ENCODE peak calls at places on chromosomes 12 and 14, in six cellular contexts. One of them, this sample, is unnamed.

GRCh38 chr12:116152268-116152667 is 125.2 kb downstream of the MED13L start:
- DNase-seq in adrenal gland: no peak
- DNase-seq in endodermal cell: peak; percentile 36
- DNase-seq in left ventricle myocardium inferior: no peak
- DNase-seq in Peyer's patch: no peak
- DNase-seq in psoas muscle: no peak
- DNase-seq in this sample: no peak

GRCh38 chr14:56004807-56005579 is 113.2 kb upstream of the PELI2 start:
- DNase-seq in adrenal gland: peak; percentile 17
- DNase-seq in endodermal cell: peak; percentile 53
- DNase-seq in left ventricle myocardium inferior: no peak
- DNase-seq in Peyer's patch: peak; percentile 82
- DNase-seq in psoas muscle: no peak
- DNase-seq in this sample: no peak

GRCh38 chr12:3777206-3777809 is 24.4 kb upstream of the CRACR2A start:
- DNase-seq in adrenal gland: no peak
- DNase-seq in endodermal cell: no peak
- DNase-seq in left ventricle myocardium inferior: no peak
- DNase-seq in Peyer's patch: no peak
- DNase-seq in psoas muscle: no peak
- DNase-seq in this sample: no peak

GRCh38 chr12:53424626-53425514 is 1.2 kb downstream of the AMHR2 start:
- DNase-seq in adrenal gland: peak; percentile 86
- DNase-seq in endodermal cell: peak; percentile 80
- DNase-seq in left ventricle myocardium inferior: no peak
- DNase-seq in Peyer's patch: no peak
- DNase-seq in psoas muscle: no peak
- DNase-seq in this sample: peak; percentile 61

GRCh38 chr14:56962431-56962830 is 152.2 kb upstream of the OTX2 start:
- DNase-seq in adrenal gland: no peak
- DNase-seq in endodermal cell: no peak
- DNase-seq in left ventricle myocardium inferior: no peak
- DNase-seq in Peyer's patch: no peak
- DNase-seq in psoas muscle: no peak
- DNase-seq in this sample: no peak

GRCh38 chr14:80850197-80850814 is 91.2 kb downstream of the CEP128 start:
- DNase-seq in adrenal gland: no peak
- DNase-seq in endodermal cell: no peak
- DNase-seq in left ventricle myocardium inferior: no peak
- DNase-seq in Peyer's patch: no peak
- DNase-seq in psoas muscle: no peak
- DNase-seq in this sample: no peak

GRCh38 chr14:101593411-101594181 is 32.3 kb downstream of the DIO3 start:
- DNase-seq in adrenal gland: no peak
- DNase-seq in endodermal cell: no peak
- DNase-seq in left ventricle myocardium inferior: no peak
- DNase-seq in Peyer's patch: no peak
- DNase-seq in psoas muscle: no peak
- DNase-seq in this sample: peak; percentile 35

GRCh38 chr12:26274441-26275312 is 79.3 kb downstream of the SSPN start:
- DNase-seq in adrenal gland: peak; percentile 90
- DNase-seq in endodermal cell: peak; percentile 83
- DNase-seq in left ventricle myocardium inferior: peak; percentile 78
- DNase-seq in Peyer's patch: peak; percentile 88
- DNase-seq in psoas muscle: peak; percentile 85
- DNase-seq in this sample: peak; percentile 71

GRCh38 chr12:44015333-44015941 is 179.6 kb downstream of the TMEM117 start:
- DNase-seq in adrenal gland: no peak
- DNase-seq in endodermal cell: no peak
- DNase-seq in left ventricle myocardium inferior: no peak
- DNase-seq in Peyer's patch: no peak
- DNase-seq in psoas muscle: no peak
- DNase-seq in this sample: no peak

GRCh38 chr12:27293463-27293862 is 39.2 kb upstream of the BMAL2 start:
- DNase-seq in adrenal gland: peak; percentile 82
- DNase-seq in endodermal cell: no peak
- DNase-seq in left ventricle myocardium inferior: peak; percentile 27
- DNase-seq in Peyer's patch: no peak
- DNase-seq in psoas muscle: no peak
- DNase-seq in this sample: peak; percentile 43

GRCh38 chr12:4781212-4781611 is 61.0 kb downstream of the GALNT8 start:
- DNase-seq in adrenal gland: no peak
- DNase-seq in endodermal cell: peak; percentile 34
- DNase-seq in left ventricle myocardium inferior: no peak
- DNase-seq in Peyer's patch: no peak
- DNase-seq in psoas muscle: no peak
- DNase-seq in this sample: no peak

GRCh38 chr14:90620540-90621204 is 195.6 kb downstream of the TTC7B start:
- DNase-seq in adrenal gland: no peak
- DNase-seq in endodermal cell: no peak
- DNase-seq in left ventricle myocardium inferior: no peak
- DNase-seq in Peyer's patch: no peak
- DNase-seq in psoas muscle: no peak
- DNase-seq in this sample: no peak

GRCh38 chr14:100854435-100854834 is 28.5 kb downstream of the MEG3 start:
- DNase-seq in adrenal gland: no peak
- DNase-seq in endodermal cell: no peak
- DNase-seq in left ventricle myocardium inferior: no peak
- DNase-seq in Peyer's patch: no peak
- DNase-seq in psoas muscle: no peak
- DNase-seq in this sample: no peak

GRCh38 chr12:71685312-71685906 is 473 bp upstream of the TMEM19 start:
- DNase-seq in adrenal gland: no peak
- DNase-seq in endodermal cell: no peak
- DNase-seq in left ventricle myocardium inferior: no peak
- DNase-seq in Peyer's patch: no peak
- DNase-seq in psoas muscle: no peak
- DNase-seq in this sample: no peak

GRCh38 chr12:99029502-99030271 is 384.6 kb downstream of the APAF1 start:
- DNase-seq in adrenal gland: peak; percentile 77
- DNase-seq in endodermal cell: no peak
- DNase-seq in left ventricle myocardium inferior: no peak
- DNase-seq in Peyer's patch: no peak
- DNase-seq in psoas muscle: no peak
- DNase-seq in this sample: peak; percentile 66

GRCh38 chr14:75242546-75243273 is 35.9 kb upstream of the FOS start:
- DNase-seq in adrenal gland: no peak
- DNase-seq in endodermal cell: no peak
- DNase-seq in left ventricle myocardium inferior: peak; percentile 28
- DNase-seq in Peyer's patch: peak; percentile 64
- DNase-seq in psoas muscle: peak; percentile 72
- DNase-seq in this sample: no peak

GRCh38 chr12:44972746-44973421 is 78.0 kb downstream of the DBX2 start:
- DNase-seq in adrenal gland: no peak
- DNase-seq in endodermal cell: peak; percentile 85
- DNase-seq in left ventricle myocardium inferior: no peak
- DNase-seq in Peyer's patch: no peak
- DNase-seq in psoas muscle: no peak
- DNase-seq in this sample: no peak

GRCh38 chr12:98743362-98743953 is 98.4 kb downstream of the APAF1 start:
- DNase-seq in adrenal gland: peak; percentile 23
- DNase-seq in endodermal cell: peak; percentile 87
- DNase-seq in left ventricle myocardium inferior: no peak
- DNase-seq in Peyer's patch: no peak
- DNase-seq in psoas muscle: no peak
- DNase-seq in this sample: peak; percentile 19

GRCh38 chr12:123995023-123995422 is 22.0 kb downstream of the ZNF664 start:
- DNase-seq in adrenal gland: no peak
- DNase-seq in endodermal cell: no peak
- DNase-seq in left ventricle myocardium inferior: no peak
- DNase-seq in Peyer's patch: no peak
- DNase-seq in psoas muscle: no peak
- DNase-seq in this sample: no peak

GRCh38 chr14:58899317-58899713 is 261.6 kb downstream of the DACT1 start:
- DNase-seq in adrenal gland: no peak
- DNase-seq in endodermal cell: no peak
- DNase-seq in left ventricle myocardium inferior: no peak
- DNase-seq in Peyer's patch: no peak
- DNase-seq in psoas muscle: no peak
- DNase-seq in this sample: no peak

GRCh38 chr12:132566551-132567131 is 43.7 kb downstream of the LRCOL1 start:
- DNase-seq in adrenal gland: no peak
- DNase-seq in endodermal cell: no peak
- DNase-seq in left ventricle myocardium inferior: no peak
- DNase-seq in Peyer's patch: no peak
- DNase-seq in psoas muscle: no peak
- DNase-seq in this sample: no peak

GRCh38 chr14:95064734-95065133 is 92.6 kb downstream of the DICER1 start:
- DNase-seq in adrenal gland: no peak
- DNase-seq in endodermal cell: peak; percentile 40
- DNase-seq in left ventricle myocardium inferior: no peak
- DNase-seq in Peyer's patch: no peak
- DNase-seq in psoas muscle: no peak
- DNase-seq in this sample: no peak

GRCh38 chr14:95062946-95063345 is 94.4 kb downstream of the DICER1 start:
- DNase-seq in adrenal gland: no peak
- DNase-seq in endodermal cell: no peak
- DNase-seq in left ventricle myocardium inferior: no peak
- DNase-seq in Peyer's patch: no peak
- DNase-seq in psoas muscle: no peak
- DNase-seq in this sample: no peak

GRCh38 chr14:95063391-95063790 is 93.9 kb downstream of the DICER1 start:
- DNase-seq in adrenal gland: no peak
- DNase-seq in endodermal cell: peak; percentile 36
- DNase-seq in left ventricle myocardium inferior: no peak
- DNase-seq in Peyer's patch: peak; percentile 14
- DNase-seq in psoas muscle: no peak
- DNase-seq in this sample: no peak

GRCh38 chr14:95065411-95065810 is 91.9 kb downstream of the DICER1 start:
- DNase-seq in adrenal gland: no peak
- DNase-seq in endodermal cell: peak; percentile 78
- DNase-seq in left ventricle myocardium inferior: no peak
- DNase-seq in Peyer's patch: peak; percentile 2
- DNase-seq in psoas muscle: no peak
- DNase-seq in this sample: no peak

GRCh38 chr14:95064256-95064655 is 93.1 kb downstream of the DICER1 start:
- DNase-seq in adrenal gland: no peak
- DNase-seq in endodermal cell: peak; percentile 41
- DNase-seq in left ventricle myocardium inferior: no peak
- DNase-seq in Peyer's patch: peak; percentile 11
- DNase-seq in psoas muscle: no peak
- DNase-seq in this sample: no peak
- H3K4me1 ChIP-seq in adrenal gland: no peaks in the 10 kb centered on the region
- H3K4me1 ChIP-seq in endodermal cell: no peaks in the 10 kb centered on the region
- H3K4me1 ChIP-seq in left ventricle myocardium inferior: no peaks in the 10 kb centered on the region
- H3K4me1 ChIP-seq in Peyer's patch: no peaks in the 10 kb centered on the region
- H3K4me1 ChIP-seq in psoas muscle: no peaks in the 10 kb centered on the region
- H3K4me1 ChIP-seq in this sample: no peaks in the 10 kb centered on the region

GRCh38 chr14:94383777-94384176 is 4.6 kb downstream of the SERPINA1 start:
- DNase-seq in adrenal gland: no peak
- DNase-seq in endodermal cell: no peak
- DNase-seq in left ventricle myocardium inferior: no peak
- DNase-seq in Peyer's patch: no peak
- DNase-seq in psoas muscle: no peak
- DNase-seq in this sample: no peak

GRCh38 chr14:94386085-94387031 is 2.0 kb downstream of the SERPINA1 start:
- DNase-seq in adrenal gland: no peak
- DNase-seq in endodermal cell: no peak
- DNase-seq in left ventricle myocardium inferior: no peak
- DNase-seq in Peyer's patch: no peak
- DNase-seq in psoas muscle: no peak
- DNase-seq in this sample: no peak

GRCh38 chr14:94387051-94388026 is 1.1 kb downstream of the SERPINA1 start:
- DNase-seq in adrenal gland: no peak
- DNase-seq in endodermal cell: peak; percentile 26
- DNase-seq in left ventricle myocardium inferior: no peak
- DNase-seq in Peyer's patch: no peak
- DNase-seq in psoas muscle: no peak
- DNase-seq in this sample: no peak

GRCh38 chr14:94384342-94384741 is 4.1 kb downstream of the SERPINA1 start:
- DNase-seq in adrenal gland: no peak
- DNase-seq in endodermal cell: no peak
- DNase-seq in left ventricle myocardium inferior: no peak
- DNase-seq in Peyer's patch: no peak
- DNase-seq in psoas muscle: no peak
- DNase-seq in this sample: no peak

GRCh38 chr14:94385553-94386057 is 2.8 kb downstream of the SERPINA1 start:
- DNase-seq in adrenal gland: no peak
- DNase-seq in endodermal cell: no peak
- DNase-seq in left ventricle myocardium inferior: no peak
- DNase-seq in Peyer's patch: no peak
- DNase-seq in psoas muscle: no peak
- DNase-seq in this sample: no peak
- H3K4me1 ChIP-seq in adrenal gland: no peaks in the 10 kb centered on the region
- H3K4me1 ChIP-seq in endodermal cell: no peaks in the 10 kb centered on the region
- H3K4me1 ChIP-seq in left ventricle myocardium inferior: no peaks in the 10 kb centered on the region
- H3K4me1 ChIP-seq in Peyer's patch: no peaks in the 10 kb centered on the region
- H3K4me1 ChIP-seq in psoas muscle: no peaks in the 10 kb centered on the region
- H3K4me1 ChIP-seq in this sample: peaks cover 4% of the 10 kb centered on the region

GRCh38 chr12:107243316-107243715 is 150.0 kb upstream of the CRY1 start:
- DNase-seq in adrenal gland: no peak
- DNase-seq in endodermal cell: no peak
- DNase-seq in left ventricle myocardium inferior: no peak
- DNase-seq in Peyer's patch: no peak
- DNase-seq in psoas muscle: no peak
- DNase-seq in this sample: peak; percentile 87

GRCh38 chr12:107242189-107242588 is 148.8 kb upstream of the CRY1 start:
- DNase-seq in adrenal gland: no peak
- DNase-seq in endodermal cell: no peak
- DNase-seq in left ventricle myocardium inferior: no peak
- DNase-seq in Peyer's patch: no peak
- DNase-seq in psoas muscle: no peak
- DNase-seq in this sample: no peak

GRCh38 chr12:107244584-107244983 is 151.2 kb upstream of the CRY1 start:
- DNase-seq in adrenal gland: no peak
- DNase-seq in endodermal cell: peak; percentile 30
- DNase-seq in left ventricle myocardium inferior: no peak
- DNase-seq in Peyer's patch: no peak
- DNase-seq in psoas muscle: no peak
- DNase-seq in this sample: no peak

GRCh38 chr12:107238276-107238675 is 144.9 kb upstream of the CRY1 start:
- DNase-seq in adrenal gland: no peak
- DNase-seq in endodermal cell: no peak
- DNase-seq in left ventricle myocardium inferior: no peak
- DNase-seq in Peyer's patch: no peak
- DNase-seq in psoas muscle: no peak
- DNase-seq in this sample: no peak

GRCh38 chr12:107241421-107241820 is 148.1 kb upstream of the CRY1 start:
- DNase-seq in adrenal gland: peak; percentile 62
- DNase-seq in endodermal cell: no peak
- DNase-seq in left ventricle myocardium inferior: no peak
- DNase-seq in Peyer's patch: no peak
- DNase-seq in psoas muscle: no peak
- DNase-seq in this sample: no peak
- H3K4me1 ChIP-seq in adrenal gland: no peaks in the 10 kb centered on the region
- H3K4me1 ChIP-seq in endodermal cell: peaks cover 4% of the 10 kb centered on the region
- H3K4me1 ChIP-seq in left ventricle myocardium inferior: no peaks in the 10 kb centered on the region
- H3K4me1 ChIP-seq in Peyer's patch: no peaks in the 10 kb centered on the region
- H3K4me1 ChIP-seq in psoas muscle: no peaks in the 10 kb centered on the region
- H3K4me1 ChIP-seq in this sample: no peaks in the 10 kb centered on the region

DNA sequence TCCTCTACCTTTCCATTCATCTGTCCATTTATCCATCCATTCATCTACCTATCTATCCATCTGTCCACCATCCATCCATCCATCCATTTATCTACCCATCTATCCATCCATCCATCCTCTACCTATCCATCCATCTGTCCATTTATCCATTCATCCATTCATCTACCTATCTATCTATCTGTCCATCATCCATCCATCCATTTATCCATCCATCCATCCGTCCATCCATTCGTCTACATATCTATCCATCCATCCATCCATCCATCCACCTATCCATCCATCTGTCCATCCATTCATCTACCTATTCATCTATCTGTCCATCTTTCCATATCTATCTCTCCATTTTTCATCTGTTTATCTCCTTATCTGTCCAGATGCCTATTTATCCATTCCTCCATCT is 21.0 kb downstream of the CABP1 start:
- DNase-seq in adrenal gland: no peak
- DNase-seq in endodermal cell: no peak
- DNase-seq in left ventricle myocardium inferior: no peak
- DNase-seq in Peyer's patch: no peak
- DNase-seq in psoas muscle: no peak
- DNase-seq in this sample: no peak
- H3K4me1 ChIP-seq in adrenal gland: no peaks in the 10 kb centered on the region
- H3K4me1 ChIP-seq in endodermal cell: no peaks in the 10 kb centered on the region
- H3K4me1 ChIP-seq in left ventricle myocardium inferior: peaks cover 16% of the 10 kb centered on the region
- H3K4me1 ChIP-seq in Peyer's patch: no peaks in the 10 kb centered on the region
- H3K4me1 ChIP-seq in psoas muscle: no peaks in the 10 kb centered on the region
- H3K4me1 ChIP-seq in this sample: no peaks in the 10 kb centered on the region

This sample was measured in pancreas.